ENCODE peak calls at places on chromosomes 13 and 19, in five cellular contexts. K is cardiac muscle cell, E is fibroblast of lung, U is esophagus squamous epithelium, Y is WTC11. D is an unnamed sample.

GRCh38 chr13:111330211-111330610 is 9.8 kb downstream of the TEX29 start:
- DNase-seq in K (no peak), U (no peak), E (no peak), Y (no peak), D (no peak)

GRCh38 chr19:35066691-35067563 is 25.4 kb downstream of the HPN start:
- DNase-seq in E (peak), Y (peak), K (peak), U (peak), D (peak)

GRCh38 chr19:45455707-45456499 is 11.9 kb upstream of the FOSB start:
- DNase-seq in U (no peak), E (peak), K (peak), Y (peak), D (peak)

GRCh38 chr19:16527971-16528521 is 14.2 kb downstream of the CHERP start:
- DNase-seq in U (no peak), Y (peak), K (peak), E (no peak), D (no peak)

GRCh38 chr19:4366666-4367335 is 23.4 kb downstream of the MPND start:
- DNase-seq in K (no peak), U (no peak), E (no peak), Y (no peak), D (no peak)

GRCh38 chr13:32278456-32278855 is 36.7 kb downstream of the ZAR1L start:
- DNase-seq in K (no peak), U (no peak), Y (no peak), E (peak), D (no peak)

GRCh38 chr13:28531195-28531955 is 36.4 kb upstream of the FLT1 start:
- DNase-seq in E (peak), U (no peak), K (peak), Y (peak), D (no peak)

GRCh38 chr19:35363711-35364425 is 5.6 kb downstream of the FFAR3 start:
- DNase-seq in Y (no peak), E (no peak), K (no peak), U (no peak), D (no peak)

GRCh38 chr19:2246801-2247361 is 2.2 kb upstream of the AMH start:
- DNase-seq in Y (no peak), U (no peak), E (peak), K (peak), D (no peak)

GRCh38 chr19:2454962-2455409 is 1.8 kb downstream of the LMNB2 start:
- DNase-seq in Y (no peak), K (no peak), E (no peak), U (no peak), D (no peak)

DNA sequence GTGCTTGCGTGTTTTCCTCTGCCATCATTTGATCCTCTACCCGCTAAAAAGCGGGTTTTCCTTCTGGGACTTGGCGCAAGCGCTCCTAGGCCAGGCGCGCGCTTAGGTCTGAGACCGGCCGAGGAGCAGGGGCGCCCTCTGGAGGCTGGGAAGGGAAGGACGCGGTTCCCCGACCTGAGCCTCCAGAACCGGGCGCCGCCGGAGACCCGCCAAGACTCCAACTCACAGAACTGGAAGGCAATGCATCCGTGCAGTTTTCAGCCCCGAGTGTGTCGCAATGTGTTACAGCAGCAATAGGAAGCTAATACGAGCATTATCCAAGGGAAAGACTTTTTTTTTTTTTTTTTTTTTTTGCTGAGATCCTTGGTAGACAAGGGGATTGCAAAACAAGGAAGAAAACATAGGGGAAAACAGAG is 190.9 kb downstream of the COL4A1 start:
- DNase-seq in Y (peak), K (peak), E (no peak), U (no peak), D (no peak)
- TF ChIP-seq CTCF in Y (peak), K (peak), E (peak), U (peak), D (no peak)

DNA sequence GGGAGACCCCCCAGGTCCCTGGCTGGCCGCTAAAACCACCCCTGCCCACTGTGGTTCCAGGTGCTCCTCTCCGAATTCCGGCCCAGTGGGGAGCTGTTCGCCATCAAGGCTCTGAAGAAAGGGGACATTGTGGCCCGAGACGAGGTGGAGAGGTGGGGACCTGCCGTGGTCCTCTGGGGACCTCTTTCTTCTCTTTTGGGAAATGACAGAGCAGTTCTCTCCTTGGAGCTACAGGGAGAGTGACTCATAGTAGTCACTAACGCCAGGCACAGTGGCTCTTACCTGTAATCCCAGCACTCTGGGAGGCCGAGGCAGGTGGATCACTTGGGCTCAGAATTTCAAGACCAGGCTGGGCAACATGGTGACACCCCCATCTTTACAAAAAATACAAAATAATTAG is 7.3 kb downstream of the PTGER1 start:
- DNase-seq in K (no peak), E (no peak), U (no peak), Y (no peak), D (no peak)
- TF ChIP-seq CTCF in K (no peak), E (no peak), U (no peak), Y (no peak), D (no peak)

DNA sequence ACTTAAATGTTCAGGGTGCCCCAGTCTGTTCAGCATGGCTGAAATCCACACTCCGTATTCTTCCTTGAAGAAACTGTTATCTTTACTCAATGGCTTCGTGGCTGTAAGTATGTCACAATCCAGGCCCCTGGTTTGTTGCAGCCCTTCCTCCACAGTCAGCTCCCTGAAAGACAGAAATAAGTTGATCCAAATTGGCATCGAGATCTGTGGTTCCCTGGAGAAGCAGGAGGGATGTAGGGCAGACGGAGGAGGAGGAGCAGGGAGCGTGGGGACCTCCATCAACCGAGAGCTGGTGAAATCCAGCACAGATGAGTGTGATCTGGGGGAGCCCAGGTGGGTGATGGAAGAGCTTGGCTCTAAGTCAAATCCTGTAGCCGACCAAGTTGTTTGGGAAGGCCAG is 304 bp downstream of the TSPAN16 start:
- DNase-seq in K (peak), E (no peak), Y (no peak), U (no peak), D (no peak)
- TF ChIP-seq CTCF in K (no peak), E (no peak), Y (no peak), U (no peak), D (no peak)

DNA sequence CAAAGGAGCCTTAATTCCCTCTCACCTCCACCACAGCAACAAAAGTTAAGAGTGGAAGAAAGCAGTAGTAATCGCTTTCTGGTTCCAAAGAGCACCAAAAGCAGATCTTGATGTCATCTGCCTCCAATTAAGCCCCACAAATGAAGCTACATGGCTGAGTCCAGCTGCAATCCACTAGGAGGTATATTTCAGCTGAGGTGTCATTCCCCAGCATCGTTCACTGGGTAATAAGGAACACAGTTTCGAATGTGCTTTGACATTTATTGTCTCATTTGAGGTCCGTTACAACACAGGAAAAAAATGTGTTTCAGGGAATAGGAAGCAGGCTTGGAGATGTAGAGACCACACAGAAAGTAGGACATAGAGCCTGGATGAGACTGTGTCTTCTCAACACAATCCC is 190.4 kb downstream of the DCLK1 start:
- DNase-seq in U (no peak), E (no peak), K (no peak), Y (no peak), D (no peak)
- TF ChIP-seq CTCF in U (no peak), E (no peak), K (no peak), Y (no peak), D (no peak)

GRCh38 chr19:40617961-40618360 is 16.8 kb downstream of the LTBP4 start:
- DNase-seq in K (no peak), E (no peak), Y (no peak), U (no peak), D (no peak)
- TF ChIP-seq CTCF in K (no peak), E (no peak), Y (no peak), U (no peak), D (no peak)

D was measured in omental fat pad.